ENCODE peak calls at places on chromosomes 6 and 20, in seven cellular contexts. I, Q, Y, Z, F, C and O are unnamed samples.

GRCh38 chr6:134520181-134521115 is 202.5 kb upstream of the SGK1 start:
- DNase-seq in I (no peak), Q (no peak), F (no peak), C (peak; percentile 59), Z (no peak), Y (peak; percentile 67), O (no peak)

GRCh38 chr20:42635699-42636411 is 553.9 kb downstream of the PTPRT start:
- DNase-seq in I (no peak), Q (no peak), Y (no peak), Z (no peak), C (no peak), F (no peak), O (no peak)

GRCh38 chr20:62539208-62539607 is 63.4 kb upstream of the GATA5 start:
- DNase-seq in Y (no peak), C (no peak), F (no peak), Z (no peak), Q (no peak), I (no peak), O (no peak)

GRCh38 chr6:26272171-26272631 is 92.8 kb upstream of the BTN3A2 start:
- DNase-seq in C (no peak), I (peak; percentile 67), Z (no peak), Y (no peak), F (peak; percentile 45), Q (peak; percentile 48), O (peak; percentile 84)

GRCh38 chr20:47334022-47334551 is 22.4 kb downstream of the ZMYND8 start:
- DNase-seq in I (no peak), Y (peak; percentile 96), Q (no peak), C (peak; percentile 97), F (no peak), Z (no peak), O (no peak)

GRCh38 chr20:9884061-9884460 is 45.2 kb upstream of the PAK5 start:
- DNase-seq in I (no peak), Y (no peak), F (no peak), Z (no peak), Q (no peak), C (no peak), O (peak; percentile 27)

GRCh38 chr6:141874930-141875602 is 257.7 kb upstream of the GJE1 start:
- DNase-seq in F (no peak), C (peak; percentile 51), Q (no peak), I (no peak), Y (peak; percentile 34), Z (no peak), O (no peak)

GRCh38 chr6:5723905-5724691 is 282.6 kb downstream of the NRN1 start:
- DNase-seq in C (no peak), Z (no peak), F (peak; percentile 3), Q (no peak), I (no peak), Y (no peak), O (no peak)

GRCh38 chr20:51926670-51927305 is 124.5 kb upstream of the SALL4 start:
- DNase-seq in Z (no peak), I (no peak), F (no peak), Y (no peak), C (peak; percentile 41), Q (no peak), O (peak; percentile 22)

GRCh38 chr20:62236674-62236996 is 1.7 kb upstream of the OSBPL2 start:
- DNase-seq in F (no peak), Q (peak; percentile 90), I (peak; percentile 72), Y (no peak), C (peak; percentile 35), Z (no peak), O (peak; percentile 82)

GRCh38 chr20:57562541-57563465 is 1.9 kb downstream of the PCK1 start:
- DNase-seq in F (no peak), I (no peak), Z (no peak), Y (no peak), C (no peak), Q (no peak), O (no peak)

GRCh38 chr6:25519856-25520255 is 132.2 kb upstream of the SCGN start:
- DNase-seq in C (no peak), I (no peak), Y (no peak), F (no peak), Q (no peak), Z (no peak), O (no peak)

GRCh38 chr20:52103911-52104545 is 87.6 kb downstream of the ZFP64 start:
- DNase-seq in I (peak; percentile 69), Y (peak; percentile 14), Z (peak; percentile 65), C (peak; percentile 29), F (no peak), Q (no peak), O (peak; percentile 92)

GRCh38 chr6:35089935-35090505 is 51.1 kb downstream of the TCP11 start:
- DNase-seq in C (peak; percentile 36), Y (peak; percentile 83), Q (no peak), F (no peak), Z (no peak), I (peak; percentile 25), O (no peak)

GRCh38 chr20:17503501-17504325 is 27.5 kb downstream of the BFSP1 start:
- DNase-seq in C (no peak), Y (no peak), Q (no peak), Z (no peak), F (no peak), I (peak; percentile 18), O (no peak)

DNA sequence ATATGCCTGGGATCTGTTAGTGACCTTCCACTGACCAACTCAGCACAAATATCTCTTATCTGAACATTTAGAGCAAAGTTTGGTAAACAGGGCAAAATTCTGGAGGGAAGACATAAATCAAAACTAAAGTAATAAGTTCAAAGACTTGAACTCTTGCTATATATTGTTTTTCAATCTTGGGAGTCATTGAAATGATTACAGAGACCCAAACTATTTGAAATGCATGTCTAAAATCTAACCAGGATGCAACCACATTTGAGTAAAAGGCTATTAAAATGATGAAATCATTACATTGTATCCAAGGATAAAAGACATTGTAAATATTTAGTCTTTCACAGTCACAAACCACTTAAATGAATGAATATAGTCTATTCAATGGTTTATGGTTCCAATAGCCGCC is 256.5 kb upstream of the EPHA7 start:
- DNase-seq in I (no peak), Y (no peak), Q (no peak), F (no peak), Z (no peak), C (peak; percentile 68), O (no peak)
- H3K79me1 ChIP-seq in I (no peaks in the 10 kb centered on the region), Y (no peaks in the 10 kb centered on the region), Q (no peaks in the 10 kb centered on the region), F (no peaks in the 10 kb centered on the region), Z (no peaks in the 10 kb centered on the region), C (no peaks in the 10 kb centered on the region), O (no peaks in the 10 kb centered on the region)

GRCh38 chr6:76448109-76448508 is 375.6 kb upstream of the IMPG1 start:
- DNase-seq in Z (no peak), C (no peak), Y (no peak), F (no peak), I (no peak), Q (no peak), O (no peak)
- H3K79me1 ChIP-seq in Z (no peaks in the 10 kb centered on the region), C (no peaks in the 10 kb centered on the region), Y (no peaks in the 10 kb centered on the region), F (no peaks in the 10 kb centered on the region), I (no peaks in the 10 kb centered on the region), Q (no peaks in the 10 kb centered on the region), O (no peaks in the 10 kb centered on the region)

DNA sequence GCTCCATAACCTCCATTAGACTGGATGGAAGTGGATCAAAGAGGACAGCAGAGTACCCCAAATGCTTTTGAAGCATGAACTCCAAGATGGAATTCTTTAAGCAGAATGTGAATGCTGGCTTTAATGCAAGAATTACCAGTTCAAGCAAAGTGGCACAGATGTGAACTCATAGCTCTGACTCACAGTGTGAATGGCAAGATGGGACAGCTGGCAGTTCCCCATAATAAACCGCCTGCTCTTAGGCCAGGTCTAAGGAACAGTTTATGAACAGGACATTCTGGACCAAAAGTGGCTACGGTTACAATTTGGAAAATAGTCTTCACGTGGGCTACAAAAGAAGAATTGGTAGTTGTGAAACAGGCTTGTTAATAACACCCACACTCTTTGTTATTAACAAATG is 76.5 kb downstream of the SPTLC3 start:
- DNase-seq in Y (no peak), Q (no peak), F (no peak), Z (no peak), C (no peak), I (no peak), O (no peak)
- H3K79me1 ChIP-seq in Y (no peaks in the 10 kb centered on the region), Q (no peaks in the 10 kb centered on the region), F (no peaks in the 10 kb centered on the region), Z (no peaks in the 10 kb centered on the region), C (no peaks in the 10 kb centered on the region), I (no peaks in the 10 kb centered on the region), O (no peaks in the 10 kb centered on the region)

GRCh38 chr20:11912013-11912663 is 5.6 kb upstream of the BTBD3 start:
- DNase-seq in Q (no peak), F (no peak), I (no peak), C (no peak), Z (no peak), Y (no peak), O (peak; percentile 26)
- H3K79me1 ChIP-seq in Q (peaks cover 8% of the 10 kb centered on the region), F (no peaks in the 10 kb centered on the region), I (no peaks in the 10 kb centered on the region), C (peaks cover 12% of the 10 kb centered on the region), Z (peaks cover 4% of the 10 kb centered on the region), Y (peaks cover 52% of the 10 kb centered on the region), O (peaks cover 8% of the 10 kb centered on the region)

DNA sequence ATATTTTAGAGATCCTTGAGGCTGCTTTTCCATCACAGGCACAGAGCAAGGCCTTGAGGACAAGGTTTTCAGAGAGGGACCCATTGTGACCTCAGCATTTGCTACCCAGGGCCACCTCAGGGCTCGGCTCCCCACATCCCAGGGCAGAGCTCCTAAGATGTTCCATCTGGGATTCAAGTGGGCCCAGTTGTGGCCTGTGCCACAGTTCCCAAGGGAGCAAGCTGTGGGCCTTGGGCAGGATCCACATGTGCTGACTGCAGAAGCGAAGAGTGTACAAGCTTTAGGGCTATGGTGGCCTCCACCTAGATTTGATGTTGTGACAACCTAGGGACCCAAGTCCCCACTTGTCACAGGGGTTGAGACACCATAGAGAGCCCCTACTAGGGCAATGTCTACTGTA is 608.1 kb downstream of the HACE1 start:
- DNase-seq in Y (no peak), C (no peak), Z (no peak), Q (no peak), I (no peak), F (no peak), O (no peak)
- H3K79me1 ChIP-seq in Y (no peaks in the 10 kb centered on the region), C (no peaks in the 10 kb centered on the region), Z (no peaks in the 10 kb centered on the region), Q (no peaks in the 10 kb centered on the region), I (no peaks in the 10 kb centered on the region), F (peaks cover 2% of the 10 kb centered on the region), O (no peaks in the 10 kb centered on the region)

GRCh38 chr6:15950962-15951569 is 177.8 kb upstream of the MYLIP start:
- DNase-seq in Z (no peak), C (no peak), F (no peak), Q (no peak), I (no peak), Y (no peak), O (no peak)
- H3K79me1 ChIP-seq in Z (no peaks in the 10 kb centered on the region), C (no peaks in the 10 kb centered on the region), F (no peaks in the 10 kb centered on the region), Q (no peaks in the 10 kb centered on the region), I (no peaks in the 10 kb centered on the region), Y (no peaks in the 10 kb centered on the region), O (no peaks in the 10 kb centered on the region)

DNA sequence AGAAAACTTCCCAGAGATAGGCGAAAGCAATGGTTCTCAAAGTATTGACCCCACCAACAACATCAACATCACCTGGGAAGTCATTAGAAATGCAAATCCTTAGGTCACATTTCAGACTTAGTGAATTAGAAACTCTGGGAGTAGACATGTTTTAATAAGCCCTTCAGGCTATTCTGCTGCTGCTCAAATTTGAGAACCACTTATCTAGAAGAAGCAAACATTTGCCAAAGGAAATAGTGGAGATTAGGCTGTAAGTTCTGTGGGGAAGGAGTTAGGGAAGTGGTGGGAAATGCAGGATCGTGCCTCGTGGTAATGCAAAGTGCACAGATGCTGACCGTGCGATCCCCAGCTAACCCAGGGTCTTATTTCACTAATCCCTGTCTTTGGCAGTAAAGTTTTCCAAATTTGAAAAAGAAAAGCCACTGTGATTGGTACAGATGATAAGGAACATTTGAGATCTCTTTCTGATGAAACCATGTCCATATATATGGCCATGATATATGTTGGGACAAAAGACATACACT is 328.5 kb downstream of the EPM2A start:
- DNase-seq in F (no peak), Y (no peak), I (no peak), C (no peak), Q (no peak), Z (no peak), O (no peak)
- H3K79me1 ChIP-seq in F (no peaks in the 10 kb centered on the region), Y (no peaks in the 10 kb centered on the region), I (no peaks in the 10 kb centered on the region), C (no peaks in the 10 kb centered on the region), Q (no peaks in the 10 kb centered on the region), Z (no peaks in the 10 kb centered on the region), O (no peaks in the 10 kb centered on the region)

GRCh38 chr6:90305800-90306448 is 9.3 kb upstream of the BACH2 start:
- DNase-seq in Q (no peak), Y (no peak), C (no peak), I (no peak), F (no peak), Z (no peak), O (no peak)
- H3K79me1 ChIP-seq in Q (no peaks in the 10 kb centered on the region), Y (no peaks in the 10 kb centered on the region), C (no peaks in the 10 kb centered on the region), I (no peaks in the 10 kb centered on the region), F (peaks cover 4% of the 10 kb centered on the region), Z (no peaks in the 10 kb centered on the region), O (no peaks in the 10 kb centered on the region)